ENCODE peak calls at places on chromosomes 12 and 14, in nine cellular contexts. L is transverse colon, O is tibial nerve, Y is cardiac muscle cell, C is pancreas, V is A549, J is psoas muscle, U is GM23338, E is heart left ventricle. W is an unnamed sample. For H3K4me1, the result is how much of the 10 kb centered on the place peaks cover.

GRCh38 chr12:95710386-95710785 is 80.2 kb downstream of the NTN4 start:
- DNase-seq in U (no peak), J (no peak), O (no peak), Y (no peak), E (no peak), C (no peak), L (no peak), V (no peak), W (no peak)

GRCh38 chr12:89348894-89349669 is 3.2 kb downstream of the DUSP6 start:
- DNase-seq in O (no peak), E (no peak), L (no peak), U (no peak), Y (no peak), J (no peak), C (no peak), V (no peak), W (no peak)

GRCh38 chr12:89783321-89784060 is 74.9 kb upstream of the ATP2B1 start:
- DNase-seq in O (no peak), L (no peak), U (peak), E (peak), V (no peak), J (no peak), C (no peak), Y (peak), W (no peak)

GRCh38 chr12:96448287-96448686 is 41.1 kb upstream of the CFAP54 start:
- DNase-seq in L (no peak), J (no peak), E (no peak), Y (no peak), U (no peak), V (no peak), C (no peak), O (no peak), W (no peak)

GRCh38 chr12:15634010-15634676 is 155.0 kb downstream of the EPS8 start:
- DNase-seq in V (no peak), L (no peak), Y (no peak), J (no peak), C (no peak), O (no peak), E (no peak), U (no peak), W (no peak)

GRCh38 chr12:15256760-15257159 is 35.5 kb upstream of the RERG start:
- DNase-seq in Y (no peak), C (no peak), L (no peak), E (no peak), V (no peak), O (no peak), U (no peak), J (peak), W (no peak)

GRCh38 chr12:62701492-62701891 is 233.5 kb downstream of the PPM1H start:
- DNase-seq in V (no peak), L (no peak), J (no peak), U (no peak), Y (no peak), C (no peak), O (no peak), E (no peak), W (no peak)

GRCh38 chr14:85527006-85527405 is 2.9 kb upstream of the FLRT2 start:
- DNase-seq in J (no peak), U (no peak), L (no peak), Y (no peak), E (no peak), O (no peak), C (no peak), V (no peak), W (no peak)

GRCh38 chr12:57049890-57050289 is at the start of gene MYO1A:
- DNase-seq in C (no peak), U (peak), O (no peak), V (no peak), Y (peak), L (peak), E (no peak), J (no peak), W (no peak)

GRCh38 chr14:74685054-74685453 is 27.8 kb downstream of the AREL1 start:
- DNase-seq in E (no peak), Y (no peak), O (no peak), V (no peak), J (no peak), L (no peak), C (no peak), U (no peak), W (no peak)

GRCh38 chr12:19712041-19712440 is 272.7 kb downstream of the AEBP2 start:
- DNase-seq in E (no peak), Y (no peak), L (no peak), C (no peak), V (peak), J (no peak), U (no peak), O (no peak), W (no peak)

GRCh38 chr12:4251967-4252366 is 21.6 kb upstream of the CCND2 start:
- DNase-seq in L (no peak), V (no peak), Y (no peak), C (no peak), O (no peak), E (no peak), J (no peak), U (no peak), W (no peak)

GRCh38 chr14:104664588-104664987 is 24.8 kb upstream of the INF2 start:
- DNase-seq in O (no peak), J (no peak), V (no peak), C (no peak), E (no peak), Y (no peak), L (no peak), U (no peak), W (no peak)

GRCh38 chr14:104666981-104667380 is 22.4 kb upstream of the INF2 start:
- DNase-seq in J (no peak), E (no peak), C (no peak), O (no peak), U (no peak), Y (no peak), L (no peak), V (no peak), W (no peak)

GRCh38 chr14:104664107-104664506 is 25.3 kb upstream of the INF2 start:
- DNase-seq in V (no peak), U (no peak), C (no peak), L (no peak), Y (no peak), E (no peak), J (no peak), O (no peak), W (no peak)

GRCh38 chr14:104665663-104666522 is 23.5 kb upstream of the INF2 start:
- DNase-seq in O (no peak), Y (no peak), J (no peak), V (peak), C (peak), E (no peak), L (peak), U (peak), W (peak)

GRCh38 chr14:104665092-104665662 is 24.2 kb upstream of the INF2 start:
- DNase-seq in V (no peak), E (no peak), L (no peak), Y (no peak), J (no peak), C (no peak), U (no peak), O (no peak), W (no peak)
- H3K27ac ChIP-seq in V (peak), E (no peak), L (peak), Y (no peak), J (no peak), C (peak), U (no peak), O (peak), W (peak)

GRCh38 chr12:82698959-82699358 is 12.3 kb downstream of the TMTC2 start:
- DNase-seq in U (no peak), L (no peak), V (no peak), C (no peak), E (no peak), O (no peak), J (no peak), Y (no peak), W (no peak)
- H3K4me1 ChIP-seq in U (under half), L (under half), V (under half), C (under half), E (under half), O (under half), J (under half), Y (under half), W (under half)

DNA sequence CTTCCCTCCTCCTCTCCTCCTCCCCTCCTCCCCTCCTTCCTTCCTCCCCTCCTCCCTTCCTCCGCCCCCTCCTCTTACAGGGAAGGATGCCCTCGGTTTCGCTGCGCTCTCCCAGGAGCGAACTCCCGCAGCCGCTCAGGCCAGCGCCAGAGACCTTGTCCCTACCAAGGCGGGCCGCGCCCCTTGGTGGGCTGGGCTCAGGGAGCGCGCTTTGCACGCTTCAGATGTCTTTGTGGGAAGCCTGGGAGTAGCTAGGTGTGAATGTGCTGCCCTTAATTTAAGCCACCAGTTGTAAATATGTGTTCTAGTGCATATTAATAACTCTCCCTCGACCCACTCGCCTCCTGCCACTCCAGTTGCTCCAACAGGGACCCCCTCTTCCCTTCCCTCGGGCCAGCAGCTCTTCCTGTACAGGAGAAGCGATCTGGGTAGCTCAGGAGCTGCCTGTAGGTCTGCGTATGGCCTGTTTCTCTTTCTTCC is 13.4 kb upstream of the MAP3K9 start:
- DNase-seq in C (peak), L (peak), Y (peak), O (no peak), V (peak), U (peak), E (no peak), J (no peak), W (peak)
- TF ChIP-seq CTCF in C (no peak), L (no peak), Y (no peak), O (no peak), V (no peak), U (no peak), E (no peak), J (no peak), W (no peak)

DNA sequence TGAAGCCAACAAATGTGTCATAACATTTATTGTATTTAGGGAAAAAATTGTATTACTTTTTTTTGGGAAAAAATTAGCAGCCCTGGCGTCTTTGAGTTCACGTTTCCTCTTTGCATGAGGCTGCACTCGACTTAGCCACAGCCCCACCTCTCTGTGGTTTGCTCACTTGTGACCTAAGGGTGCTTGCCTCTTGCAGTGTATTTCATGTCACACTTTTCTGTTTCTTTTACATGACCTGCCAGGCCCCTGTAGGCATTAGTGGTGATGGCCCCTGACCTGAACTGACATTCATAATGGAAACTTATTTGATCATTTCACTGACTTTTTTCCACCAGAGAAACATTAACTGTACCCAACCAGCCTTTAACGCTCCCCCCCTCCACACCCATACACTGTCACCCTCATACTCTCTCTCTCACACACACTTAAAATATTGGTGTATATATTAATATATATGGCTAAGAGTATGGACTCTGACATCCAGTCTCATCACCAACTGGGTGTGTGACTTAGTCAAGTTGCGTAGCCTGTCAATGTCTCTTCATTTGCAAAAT is 122.9 kb downstream of the PRKCH start:
- DNase-seq in V (no peak), O (no peak), E (no peak), U (no peak), Y (no peak), C (no peak), L (peak), J (no peak), W (no peak)
- H3K27ac ChIP-seq in V (no peak), O (no peak), E (peak), U (no peak), Y (no peak), C (no peak), L (no peak), J (no peak), W (no peak)

W was measured in left ventricle myocardium inferior.